ENCODE peak calls at places on chromosomes 13 and 19, in four cellular contexts. R is PC-9, B is PC-3, E is mammary epithelial cell. L is an unnamed sample.
A peak's percentile ranks its signal among the peaks of the same experiment; 100 is the strongest.

GRCh38 chr13:114054269-114054668 is 78.2 kb downstream of the RASA3 start:
- DNase-seq in R (no peak), B (no peak), E (no peak), L (no peak)

GRCh38 chr13:35354305-35354704 is 122.2 kb downstream of the MAB21L1 start:
- DNase-seq in R (no peak), B (no peak), E (no peak), L (no peak)

GRCh38 chr19:2429917-2430570 is 2.7 kb upstream of the TIMM13 start:
- DNase-seq in R (no peak), B (no peak), E (no peak), L (no peak)

GRCh38 chr13:91544723-91545122 is 146.3 kb downstream of the GPC5 start:
- DNase-seq in R (no peak), B (no peak), E (no peak), L (no peak)

GRCh38 chr13:107881362-107881761 is 334.0 kb downstream of the LIG4 start:
- DNase-seq in R (peak; percentile 88), B (peak; percentile 89), E (peak; percentile 27), L (peak; percentile 53)

GRCh38 chr13:25784119-25784518 is 267.7 kb downstream of the SHISA2 start:
- DNase-seq in R (no peak), B (no peak), E (no peak), L (no peak)

GRCh38 chr13:40232321-40232720 is 434.1 kb downstream of the FOXO1 start:
- DNase-seq in R (no peak), B (no peak), E (no peak), L (no peak)

GRCh38 chr19:40633207-40633606 is 32.0 kb downstream of the LTBP4 start:
- DNase-seq in R (peak; percentile 45), B (peak; percentile 89), E (no peak), L (peak; percentile 84)

DNA sequence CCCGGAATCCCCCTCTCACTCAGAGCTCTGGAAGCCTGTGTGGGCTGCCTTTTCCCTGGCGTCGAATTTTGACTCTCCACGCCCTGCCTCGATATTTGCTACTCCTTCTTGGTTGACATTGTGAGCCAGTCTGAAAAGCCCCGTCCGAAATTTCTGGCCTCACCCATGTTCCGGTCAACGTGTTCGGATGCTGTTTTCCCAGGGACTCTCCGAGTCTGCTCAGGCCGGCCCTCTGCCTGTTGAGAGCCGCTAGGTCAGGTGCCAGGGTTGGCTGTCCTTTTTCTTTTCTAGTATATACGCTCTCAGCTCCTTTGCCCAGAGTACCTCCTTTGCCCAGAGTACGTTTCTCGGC is 6.8 kb upstream of the DGKH start:
- DNase-seq in R (peak; percentile 52), B (peak; percentile 61), E (peak; percentile 71), L (peak; percentile 71)
- TF ChIP-seq EZH2 in R (no peak), B (no peak), E (no peak), L (no peak)

GRCh38 chr13:50483416-50483815 is 360.1 kb downstream of the DLEU7 start:
- DNase-seq in R (no peak), B (no peak), E (no peak), L (no peak)

GRCh38 chr13:50481936-50482335 is 361.6 kb downstream of the DLEU7 start:
- DNase-seq in R (no peak), B (no peak), E (no peak), L (no peak)

GRCh38 chr13:50485979-50486935 is 357.2 kb downstream of the DLEU7 start:
- DNase-seq in R (no peak), B (no peak), E (no peak), L (peak; percentile 57)

DNA sequence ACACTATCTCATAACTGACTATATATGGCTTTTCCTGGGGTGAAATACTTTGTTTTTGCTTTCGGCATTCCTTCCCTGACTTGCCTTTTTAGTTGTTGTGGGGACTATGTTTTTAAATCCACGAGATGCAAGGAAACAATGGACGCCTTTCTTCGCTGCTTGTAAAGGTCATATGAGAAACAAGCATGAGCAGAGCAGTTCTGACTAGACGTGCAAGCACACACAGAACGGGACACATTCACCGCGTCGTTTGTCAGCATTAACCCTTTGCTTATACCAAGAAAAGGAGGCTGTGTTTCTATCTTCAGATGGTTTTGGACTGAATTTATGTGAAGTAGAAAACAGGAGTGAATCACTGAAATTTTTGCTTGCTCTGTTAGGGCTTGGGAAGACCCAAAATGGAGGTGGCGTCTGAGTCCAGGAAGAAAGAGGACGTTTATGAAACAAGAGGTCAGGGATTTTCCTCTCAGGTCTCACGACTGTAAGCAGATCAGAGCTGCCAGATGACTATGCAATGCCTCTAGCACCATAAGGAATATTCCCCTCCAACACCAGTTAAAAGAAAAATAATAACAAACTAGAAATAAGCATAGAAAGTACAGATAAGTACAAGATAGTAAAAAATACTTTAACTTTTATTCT is 358.9 kb downstream of the DLEU7 start:
- DNase-seq in R (no peak), B (no peak), E (peak; percentile 51), L (no peak)
- H2AFZ ChIP-seq in R (no peak overlapping the region), B (no peak overlapping the region), E (peak overlapping the region; percentile 71), L (peak overlapping the region; percentile 85)

GRCh38 chr13:23159587-23160240 is 21.1 kb upstream of the SGCG start:
- DNase-seq in R (no peak), B (no peak), E (no peak), L (no peak)
- H3K4me2 ChIP-seq in R (no peak overlapping the region), B (no peak overlapping the region), E (no peak overlapping the region), L (peak overlapping the region; percentile 63)

DNA sequence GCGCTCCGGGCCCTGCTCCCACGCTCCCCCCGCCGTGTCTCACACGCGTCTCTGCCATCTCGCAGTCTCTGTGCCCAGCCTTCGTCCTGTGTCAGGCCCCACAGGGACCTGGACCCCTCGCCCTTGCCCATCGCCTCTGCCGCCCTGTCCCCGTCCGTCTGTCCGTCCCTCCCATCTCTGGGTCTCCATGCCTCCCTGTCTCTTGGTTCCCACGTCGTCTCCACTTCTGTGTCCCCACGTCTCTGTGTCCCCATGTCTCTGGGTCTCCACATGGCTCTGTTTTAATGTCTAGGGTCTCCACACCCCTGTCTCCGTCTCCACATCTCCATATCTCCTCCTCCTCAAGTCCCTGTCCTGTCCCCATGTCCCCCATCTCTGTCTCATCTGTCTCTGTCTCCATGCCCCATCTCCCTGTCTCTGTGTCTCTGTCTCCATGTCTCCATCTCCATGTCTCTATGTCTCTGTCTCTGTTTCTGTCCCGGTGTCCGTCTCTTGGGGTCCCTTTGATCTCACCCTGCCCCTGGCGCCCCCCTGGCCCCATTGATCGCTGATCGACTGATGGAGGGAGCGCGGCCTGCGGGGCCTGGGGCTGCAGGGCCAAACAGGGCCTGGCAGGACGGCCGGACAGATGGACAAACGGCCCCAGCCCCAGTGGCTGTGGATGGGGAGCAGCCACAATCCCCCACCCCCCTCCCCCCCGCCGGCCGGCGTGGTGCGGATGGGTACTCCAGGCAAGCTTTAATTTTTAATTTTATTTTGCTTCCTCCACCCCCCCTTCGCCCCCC is 12.8 kb downstream of the ERFL start:
- DNase-seq in R (no peak), B (no peak), E (no peak), L (no peak)
- TF ChIP-seq EZH2 in R (no peak), B (no peak), E (peak; percentile 97), L (peak; percentile 96)

DNA sequence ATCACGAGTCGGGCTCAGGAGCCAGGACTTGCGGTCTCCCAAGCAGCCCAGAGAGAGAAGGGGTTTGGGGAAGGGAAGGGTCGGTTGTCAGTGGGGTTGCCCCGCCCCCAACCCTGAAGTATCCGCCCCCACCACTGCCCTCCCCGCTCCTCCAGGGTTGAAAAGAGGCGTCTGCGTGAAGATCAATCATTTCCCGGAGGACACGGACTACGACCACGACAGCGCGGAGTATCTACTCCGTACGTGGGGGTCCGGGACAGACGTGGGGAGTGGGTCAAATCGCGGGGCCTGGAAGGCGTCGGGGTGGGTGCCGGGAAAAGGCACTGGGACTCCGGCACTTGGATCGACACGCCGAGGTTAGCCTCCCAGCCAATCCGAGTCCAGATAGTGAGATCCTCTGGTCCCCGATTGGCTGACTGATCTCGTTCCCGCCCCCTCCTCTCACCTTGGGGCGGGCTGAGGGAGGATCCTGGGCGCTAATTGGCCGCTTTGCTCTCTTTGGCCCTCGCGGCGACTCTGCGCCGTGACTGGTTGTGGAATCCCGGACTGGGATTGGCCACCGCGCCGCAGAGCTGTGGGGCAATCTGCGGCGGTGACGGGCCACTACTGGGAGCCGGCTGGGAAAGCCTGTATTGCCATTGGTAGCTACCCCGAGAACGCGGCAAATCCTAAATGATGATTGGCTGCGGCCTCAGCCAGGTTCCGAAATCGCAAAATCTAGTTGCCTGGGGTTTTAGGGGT is 13.3 kb upstream of the CACNG6 start:
- DNase-seq in R (no peak), B (peak; percentile 44), E (peak; percentile 22), L (peak; percentile 69)
- H2AFZ ChIP-seq in R (no peak overlapping the region), B (no peak overlapping the region), E (no peak overlapping the region), L (no peak overlapping the region)

GRCh38 chr13:48750588-48751383 is 97.1 kb downstream of the CYSLTR2 start:
- DNase-seq in R (no peak), B (no peak), E (no peak), L (peak; percentile 25)
- H3K4me2 ChIP-seq in R (no peak overlapping the region), B (peak overlapping the region; percentile 75), E (peak overlapping the region; percentile 72), L (no peak overlapping the region)

GRCh38 chr13:45627656-45628055 is 12.1 kb upstream of the ERICH6B start:
- DNase-seq in R (no peak), B (no peak), E (no peak), L (no peak)

GRCh38 chr13:45623516-45624090 is 8.1 kb upstream of the ERICH6B start:
- DNase-seq in R (no peak), B (peak; percentile 45), E (no peak), L (peak; percentile 36)

GRCh38 chr13:45626731-45627374 is 11.3 kb upstream of the ERICH6B start:
- DNase-seq in R (no peak), B (peak; percentile 42), E (no peak), L (no peak)

GRCh38 chr13:45621950-45622349 is 6.4 kb upstream of the ERICH6B start:
- DNase-seq in R (no peak), B (no peak), E (no peak), L (no peak)
- TF ChIP-seq EZH2 in R (no peak), B (no peak), E (no peak), L (no peak)

GRCh38 chr13:99432637-99433542 is 68.4 kb upstream of the TM9SF2 start:
- DNase-seq in R (peak; percentile 86), B (peak; percentile 75), E (peak; percentile 34), L (peak; percentile 36)
- H2AFZ ChIP-seq in R (peak overlapping the region; percentile 68), B (peak overlapping the region; percentile 76), E (peak overlapping the region; percentile 85), L (peak overlapping the region; percentile 26)